ENCODE peak calls at places on chromosome 18, in five cellular contexts. Z, S, L, E and D are unnamed samples.

GRCh38 chr18:55779711-55780590 is 192.0 kb upstream of the TCF4 start:
- DNase-seq in Z (peak; percentile 91), S (no peak), L (peak; percentile 12), E (no peak), D (peak; percentile 19)

GRCh38 chr18:34509879-34510586 is 200.1 kb upstream of the DTNA start:
- DNase-seq in Z (no peak), S (no peak), L (no peak), E (no peak), D (no peak)

GRCh38 chr18:644395-645004 is 13.0 kb upstream of the TYMS start:
- DNase-seq in Z (peak; percentile 33), S (peak; percentile 42), L (no peak), E (no peak), D (no peak)

GRCh38 chr18:45521151-45521550 is 94.1 kb upstream of the SLC14A2 start:
- DNase-seq in Z (no peak), S (no peak), L (no peak), E (no peak), D (peak; percentile 86)

GRCh38 chr18:44602380-44602779 is 78.3 kb upstream of the SETBP1 start:
- DNase-seq in Z (no peak), S (peak; percentile 75), L (no peak), E (no peak), D (peak; percentile 83)

GRCh38 chr18:41150316-41150715 is 804.7 kb upstream of the PIK3C3 start:
- DNase-seq in Z (peak; percentile 97), S (no peak), L (no peak), E (no peak), D (no peak)

GRCh38 chr18:54700580-54700979 is 109.5 kb downstream of the DYNAP start:
- DNase-seq in Z (no peak), S (no peak), L (no peak), E (no peak), D (no peak)

GRCh38 chr18:48007955-48008701 is 77.7 kb upstream of the SMAD2 start:
- DNase-seq in Z (peak; percentile 99), S (peak; percentile 65), L (peak; percentile 84), E (no peak), D (peak; percentile 51)

GRCh38 chr18:63848159-63848558 is 39.3 kb upstream of the SERPINB2 start:
- DNase-seq in Z (peak; percentile 88), S (peak; percentile 52), L (no peak), E (peak; percentile 3), D (peak; percentile 72)

GRCh38 chr18:13496691-13497281 is 229.6 kb downstream of the FAM210A start:
- DNase-seq in Z (no peak), S (no peak), L (no peak), E (no peak), D (no peak)

GRCh38 chr18:59846814-59847490 is 52.8 kb upstream of the PMAIP1 start:
- DNase-seq in Z (peak; percentile 78), S (peak; percentile 72), L (peak; percentile 86), E (no peak), D (peak; percentile 42)

GRCh38 chr18:54671291-54671881 is 80.3 kb downstream of the DYNAP start:
- DNase-seq in Z (peak; percentile 74), S (peak; percentile 11), L (peak; percentile 26), E (no peak), D (peak; percentile 56)

GRCh38 chr18:50638623-50639398 is 78.9 kb downstream of the MAPK4 start:
- DNase-seq in Z (peak; percentile 69), S (no peak), L (no peak), E (no peak), D (no peak)

GRCh38 chr18:41391616-41392610 is 563.1 kb upstream of the PIK3C3 start:
- DNase-seq in Z (peak; percentile 96), S (peak; percentile 34), L (peak; percentile 17), E (peak; percentile 20), D (peak; percentile 75)

GRCh38 chr18:22844184-22844583 is 88.9 kb upstream of the RBBP8 start:
- DNase-seq in Z (no peak), S (peak; percentile 83), L (no peak), E (no peak), D (no peak)

GRCh38 chr18:34342960-34343359 is 118.2 kb upstream of the NOL4 start:
- DNase-seq in Z (peak; percentile 75), S (peak; percentile 23), L (no peak), E (no peak), D (peak; percentile 72)

GRCh38 chr18:54939375-54939917 is 19.8 kb downstream of the CCDC68 start:
- DNase-seq in Z (no peak), S (no peak), L (no peak), E (no peak), D (no peak)

GRCh38 chr18:10420561-10421352 is 33.7 kb upstream of the APCDD1 start:
- DNase-seq in Z (peak; percentile 44), S (peak; percentile 99), L (no peak), E (no peak), D (peak; percentile 51)

GRCh38 chr18:50751947-50752346 is 67.9 kb downstream of the MRO start:
- DNase-seq in Z (peak; percentile 92), S (no peak), L (no peak), E (no peak), D (no peak)